ENCODE peak calls at places on chromosome 19, in six cellular contexts. G, T, H, I, A and D are unnamed samples.

GRCh38 chr19:10510301-10510802 is 6.9 kb downstream of the S1PR5 start:
- DNase-seq in G (no peak), T (no peak), H (peak; percentile 19), I (no peak), A (no peak), D (peak; percentile 69)

GRCh38 chr19:778910-779653 is 18.2 kb upstream of the PTBP1 start:
- DNase-seq in G (peak; percentile 90), T (peak; percentile 61), H (no peak), I (peak; percentile 84), A (peak; percentile 95), D (peak; percentile 98)

GRCh38 chr19:30369833-30370232 is 2.4 kb upstream of the ZNF536 start:
- DNase-seq in G (no peak), T (no peak), H (no peak), I (no peak), A (no peak), D (no peak)

GRCh38 chr19:31334101-31334848 is 15.0 kb downstream of the TSHZ3 start:
- DNase-seq in G (no peak), T (no peak), H (no peak), I (no peak), A (peak; percentile 33), D (no peak)

GRCh38 chr19:13670846-13671245 is 93.5 kb upstream of the MRI1 start:
- DNase-seq in G (no peak), T (no peak), H (no peak), I (peak; percentile 22), A (no peak), D (no peak)

GRCh38 chr19:11963566-11964355 is 1.1 kb upstream of the ZNF763 start:
- DNase-seq in G (peak; percentile 89), T (peak; percentile 92), H (peak; percentile 54), I (peak; percentile 67), A (peak; percentile 41), D (peak; percentile 85)

GRCh38 chr19:36060430-36060829 is 5.7 kb downstream of the WDR62 start:
- DNase-seq in G (no peak), T (peak; percentile 67), H (no peak), I (no peak), A (peak; percentile 60), D (peak; percentile 70)

GRCh38 chr19:55581145-55581827 is 638 bp upstream of the ZNF579 start:
- DNase-seq in G (no peak), T (peak; percentile 13), H (no peak), I (no peak), A (no peak), D (no peak)

GRCh38 chr19:5594521-5594950 is 26.8 kb upstream of the TINCR start:
- DNase-seq in G (no peak), T (no peak), H (no peak), I (no peak), A (no peak), D (no peak)

GRCh38 chr19:8396563-8397203 is 6.5 kb downstream of the RAB11B start:
- DNase-seq in G (no peak), T (peak; percentile 81), H (peak; percentile 60), I (peak; percentile 59), A (peak; percentile 49), D (peak; percentile 70)

GRCh38 chr19:16463991-16464575 is 7.7 kb downstream of the EPS15L1 start:
- DNase-seq in G (no peak), T (no peak), H (no peak), I (no peak), A (no peak), D (peak; percentile 29)